ENCODE peak calls at places on chromosomes 1 and 21, in nine cellular contexts. I is AG09319, P is mesothelial cell of epicardium, O is foreskin fibroblast, A is OCI-LY7, J is HFF-Myc, W is IMR-90, U is WTC11, X is GM20000. B is an unnamed sample.

GRCh38 chr1:10668241-10668761 is 128.1 kb downstream of the CASZ1 start:
- DNase-seq in A (no peak), U (no peak), W (no peak), J (no peak), I (no peak), O (no peak), P (no peak), X (no peak), B (no peak)

GRCh38 chr1:64986903-64987871 is 20.8 kb upstream of the JAK1 start:
- DNase-seq in U (no peak), O (peak; percentile 22), I (no peak), A (peak; percentile 12), W (peak; percentile 42), J (no peak), X (peak; percentile 67), P (no peak), B (no peak)

GRCh38 chr1:85311818-85312217 is 35.4 kb upstream of the BCL10 start:
- DNase-seq in O (no peak), U (no peak), W (no peak), I (no peak), X (no peak), P (no peak), J (no peak), A (no peak), B (no peak)

GRCh38 chr1:48471603-48472576 is at the start of gene SPATA6:
- DNase-seq in A (peak; percentile 93), X (peak; percentile 95), W (peak; percentile 91), I (peak; percentile 87), J (peak; percentile 69), U (peak; percentile 98), P (peak; percentile 97), O (peak; percentile 91), B (peak; percentile 85)

GRCh38 chr1:213773975-213774374 is 213.8 kb upstream of the PROX1 start:
- DNase-seq in A (no peak), U (no peak), P (no peak), X (no peak), I (no peak), O (no peak), J (no peak), W (no peak), B (no peak)

GRCh38 chr1:210487021-210487420 is 158.3 kb downstream of the HHAT start:
- DNase-seq in X (no peak), O (no peak), W (no peak), P (no peak), I (no peak), A (no peak), J (no peak), U (no peak), B (no peak)

GRCh38 chr1:96236156-96236739 is 485.3 kb upstream of the PTBP2 start:
- DNase-seq in A (peak; percentile 39), O (peak; percentile 63), I (peak; percentile 54), X (peak; percentile 17), W (peak; percentile 75), U (peak; percentile 14), P (no peak), J (peak; percentile 44), B (peak; percentile 13)

GRCh38 chr1:31977361-31978131 is 36.1 kb upstream of the KHDRBS1 start:
- DNase-seq in X (no peak), P (no peak), J (peak; percentile 31), A (peak; percentile 55), W (peak; percentile 47), O (peak; percentile 52), I (peak; percentile 70), U (peak; percentile 67), B (peak; percentile 31)

GRCh38 chr1:159132271-159132881 is 39.0 kb upstream of the CADM3 start:
- DNase-seq in I (peak; percentile 14), A (peak; percentile 62), W (peak; percentile 56), U (peak; percentile 68), J (peak; percentile 20), O (peak; percentile 36), P (peak; percentile 54), X (peak; percentile 65), B (no peak)

GRCh38 chr1:25766721-25767436 is 33.1 kb upstream of the SELENON start:
- DNase-seq in W (no peak), P (no peak), A (no peak), X (no peak), O (no peak), J (no peak), I (no peak), U (no peak), B (no peak)

GRCh38 chr21:45858180-45858579 is 123.4 kb upstream of the COL6A1 start:
- DNase-seq in W (no peak), I (no peak), P (no peak), U (no peak), O (no peak), J (no peak), X (no peak), A (no peak), B (no peak)

GRCh38 chr1:204151562-204152309 is at the start of gene ETNK2:
- DNase-seq in A (no peak), U (peak; percentile 66), W (peak; percentile 56), X (peak; percentile 64), P (peak; percentile 50), O (no peak), J (no peak), I (no peak), B (peak; percentile 100)

GRCh38 chr1:154862927-154863701 is 7.0 kb downstream of the KCNN3 start:
- DNase-seq in O (no peak), J (no peak), P (no peak), I (no peak), U (no peak), X (no peak), W (no peak), A (peak; percentile 25), B (peak; percentile 11)

GRCh38 chr1:243234978-243235657 is 20.0 kb downstream of the CEP170 start:
- DNase-seq in J (no peak), I (no peak), P (no peak), W (peak; percentile 79), O (no peak), U (no peak), X (no peak), A (no peak), B (no peak)

GRCh38 chr1:16233431-16233830 is 3.6 kb downstream of the CPLANE2 start:
- DNase-seq in O (no peak), U (no peak), I (no peak), X (no peak), W (no peak), P (no peak), A (no peak), J (no peak), B (no peak)

GRCh38 chr1:16236091-16236494 is 890 bp downstream of the CPLANE2 start:
- DNase-seq in W (peak; percentile 18), I (no peak), A (peak; percentile 69), P (no peak), U (no peak), X (peak; percentile 72), J (no peak), O (no peak), B (no peak)

GRCh38 chr1:16235347-16235746 is 1.6 kb downstream of the CPLANE2 start:
- DNase-seq in A (no peak), X (no peak), U (no peak), W (no peak), O (no peak), P (no peak), I (no peak), J (no peak), B (no peak)

GRCh38 chr1:16237343-16237830 is 404 bp upstream of the CPLANE2 start:
- DNase-seq in U (no peak), X (peak; percentile 8), P (no peak), A (no peak), I (no peak), W (peak; percentile 43), O (peak; percentile 37), J (no peak), B (no peak)

GRCh38 chr1:16236495-16237342 is at the start of gene CPLANE2:
- DNase-seq in I (peak; percentile 75), J (peak; percentile 73), W (peak; percentile 88), O (peak; percentile 92), A (peak; percentile 96), U (peak; percentile 97), P (peak; percentile 92), X (peak; percentile 97), B (peak; percentile 60)
- TF ChIP-seq CTCF in I (peak; percentile 3), J (no peak), W (peak; percentile 15), O (no peak), A (no peak), U (no peak), P (no peak), X (no peak), B (no peak)

GRCh38 chr1:70039485-70039884 is 165.9 kb downstream of the LRRC40 start:
- DNase-seq in U (no peak), P (no peak), A (no peak), W (no peak), X (no peak), J (no peak), I (no peak), O (no peak), B (no peak)

GRCh38 chr1:70038025-70038424 is 167.4 kb downstream of the LRRC40 start:
- DNase-seq in I (no peak), P (no peak), U (peak; percentile 25), J (no peak), O (peak; percentile 16), W (no peak), X (no peak), A (no peak), B (no peak)

GRCh38 chr1:70033934-70034333 is 171.4 kb downstream of the LRRC40 start:
- DNase-seq in P (no peak), O (no peak), U (no peak), I (no peak), W (no peak), X (no peak), J (no peak), A (no peak), B (no peak)

GRCh38 chr1:70033266-70033873 is 172.0 kb downstream of the LRRC40 start:
- DNase-seq in W (no peak), U (no peak), X (no peak), I (no peak), A (peak; percentile 42), P (no peak), J (no peak), O (no peak), B (no peak)

GRCh38 chr1:70034403-70034802 is 171.0 kb downstream of the LRRC40 start:
- DNase-seq in O (peak; percentile 67), A (peak; percentile 51), X (no peak), U (peak; percentile 54), W (peak; percentile 77), P (no peak), J (peak; percentile 61), I (no peak), B (no peak)
- TF ChIP-seq CTCF in O (peak; percentile 61), A (peak; percentile 24), X (no peak), U (no peak), W (peak; percentile 67), P (no peak), J (peak; percentile 60), I (peak; percentile 50), B (peak; percentile 81)

DNA sequence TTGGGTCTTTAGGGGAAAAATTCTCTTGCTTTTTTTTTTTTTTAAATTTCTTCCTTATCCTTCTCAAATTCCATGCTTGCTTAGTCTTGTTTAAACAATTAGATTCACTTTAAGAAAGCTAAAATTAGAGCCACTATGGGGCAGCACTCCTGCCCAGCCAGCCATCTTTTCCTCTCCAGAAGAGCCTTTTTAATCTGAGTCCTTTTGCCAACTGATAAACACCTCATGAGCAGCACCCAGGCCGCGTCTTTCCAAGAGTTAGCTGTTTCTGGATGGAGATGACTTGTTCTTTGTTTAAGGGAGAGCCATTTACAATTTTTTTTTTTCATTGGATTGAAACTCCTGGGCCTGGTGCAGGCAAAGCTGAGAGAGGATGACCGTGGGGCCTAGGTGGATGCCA is 53.3 kb upstream of the TSPAN2 start:
- DNase-seq in I (no peak), J (no peak), X (no peak), U (no peak), P (no peak), O (no peak), A (no peak), W (peak; percentile 68), B (no peak)
- TF ChIP-seq CTCF in I (peak; percentile 40), J (peak; percentile 11), X (no peak), U (no peak), P (no peak), O (peak; percentile 21), A (no peak), W (peak; percentile 49), B (no peak)

GRCh38 chr1:112239953-112240352 is 156.1 kb upstream of the CTTNBP2NL start:
- DNase-seq in W (no peak), I (no peak), P (no peak), U (no peak), J (no peak), A (no peak), X (no peak), O (no peak), B (no peak)
- TF ChIP-seq CTCF in W (no peak), I (no peak), P (no peak), U (no peak), J (no peak), A (no peak), X (no peak), O (no peak), B (no peak)